ENCODE peak calls at places on chromosomes 12 and 14, in six cellular contexts. One of them, this sample, is unnamed.

GRCh38 chr12:50636505-50636904 is 127.4 kb upstream of the ATF1 start:
- DNase-seq in right atrium auricular region: no peak
- DNase-seq in iPS DF 6.9: no peak
- DNase-seq in sigmoid colon: no peak
- DNase-seq in suprapubic skin: no peak
- DNase-seq in body of pancreas: no peak
- DNase-seq in this sample: no peak

GRCh38 chr12:95700316-95700785 is 90.2 kb downstream of the NTN4 start:
- DNase-seq in right atrium auricular region: no peak
- DNase-seq in iPS DF 6.9: no peak
- DNase-seq in sigmoid colon: no peak
- DNase-seq in suprapubic skin: no peak
- DNase-seq in body of pancreas: no peak
- DNase-seq in this sample: no peak

GRCh38 chr14:78207414-78207813 is 37.2 kb downstream of the NRXN3 start:
- DNase-seq in right atrium auricular region: no peak
- DNase-seq in iPS DF 6.9: no peak
- DNase-seq in sigmoid colon: no peak
- DNase-seq in suprapubic skin: no peak
- DNase-seq in body of pancreas: no peak
- DNase-seq in this sample: no peak

GRCh38 chr12:113448874-113449273 is 22.8 kb downstream of the LHX5 start:
- DNase-seq in right atrium auricular region: no peak
- DNase-seq in iPS DF 6.9: no peak
- DNase-seq in sigmoid colon: no peak
- DNase-seq in suprapubic skin: no peak
- DNase-seq in body of pancreas: no peak
- DNase-seq in this sample: no peak

GRCh38 chr14:105857816-105858675 is 331.7 kb downstream of the TMEM121 start:
- DNase-seq in right atrium auricular region: no peak
- DNase-seq in iPS DF 6.9: no peak
- DNase-seq in sigmoid colon: peak; percentile 56
- DNase-seq in suprapubic skin: peak; percentile 71
- DNase-seq in body of pancreas: peak; percentile 8
- DNase-seq in this sample: no peak

GRCh38 chr12:88472248-88472647 is 108.0 kb downstream of the KITLG start:
- DNase-seq in right atrium auricular region: no peak
- DNase-seq in iPS DF 6.9: no peak
- DNase-seq in sigmoid colon: no peak
- DNase-seq in suprapubic skin: no peak
- DNase-seq in body of pancreas: no peak
- DNase-seq in this sample: no peak

GRCh38 chr14:45201908-45202307 is 51.1 kb downstream of the MIS18BP1 start:
- DNase-seq in right atrium auricular region: no peak
- DNase-seq in iPS DF 6.9: no peak
- DNase-seq in sigmoid colon: no peak
- DNase-seq in suprapubic skin: no peak
- DNase-seq in body of pancreas: no peak
- DNase-seq in this sample: no peak

GRCh38 chr12:56078931-56079728 is 835 bp upstream of the ERBB3 start:
- DNase-seq in right atrium auricular region: peak; percentile 90
- DNase-seq in iPS DF 6.9: peak; percentile 88
- DNase-seq in sigmoid colon: peak; percentile 93
- DNase-seq in suprapubic skin: peak; percentile 95
- DNase-seq in body of pancreas: peak; percentile 95
- DNase-seq in this sample: peak; percentile 90

GRCh38 chr14:88029500-88029899 is 24.6 kb downstream of the GPR65 start:
- DNase-seq in right atrium auricular region: no peak
- DNase-seq in iPS DF 6.9: no peak
- DNase-seq in sigmoid colon: no peak
- DNase-seq in suprapubic skin: no peak
- DNase-seq in body of pancreas: no peak
- DNase-seq in this sample: no peak

GRCh38 chr12:83573676-83574075 is 887.0 kb downstream of the TMTC2 start:
- DNase-seq in right atrium auricular region: no peak
- DNase-seq in iPS DF 6.9: no peak
- DNase-seq in sigmoid colon: no peak
- DNase-seq in suprapubic skin: no peak
- DNase-seq in body of pancreas: peak; percentile 18
- DNase-seq in this sample: no peak

GRCh38 chr12:58509116-58509885 is 411.0 kb downstream of the LRIG3 start:
- DNase-seq in right atrium auricular region: no peak
- DNase-seq in iPS DF 6.9: no peak
- DNase-seq in sigmoid colon: no peak
- DNase-seq in suprapubic skin: no peak
- DNase-seq in body of pancreas: no peak
- DNase-seq in this sample: no peak

GRCh38 chr14:53929871-53930685 is 26.5 kb downstream of the BMP4 start:
- DNase-seq in right atrium auricular region: no peak
- DNase-seq in iPS DF 6.9: no peak
- DNase-seq in sigmoid colon: no peak
- DNase-seq in suprapubic skin: no peak
- DNase-seq in body of pancreas: peak; percentile 33
- DNase-seq in this sample: no peak

GRCh38 chr12:28574746-28575592 is 384.7 kb downstream of the CCDC91 start:
- DNase-seq in right atrium auricular region: no peak
- DNase-seq in iPS DF 6.9: no peak
- DNase-seq in sigmoid colon: no peak
- DNase-seq in suprapubic skin: no peak
- DNase-seq in body of pancreas: peak; percentile 61
- DNase-seq in this sample: no peak

GRCh38 chr12:93714382-93714781 is 37.2 kb downstream of the CRADD start:
- DNase-seq in right atrium auricular region: no peak
- DNase-seq in iPS DF 6.9: no peak
- DNase-seq in sigmoid colon: no peak
- DNase-seq in suprapubic skin: no peak
- DNase-seq in body of pancreas: no peak
- DNase-seq in this sample: no peak

GRCh38 chr14:20624495-20625070 is 16.9 kb downstream of the OR6S1 start:
- DNase-seq in right atrium auricular region: peak; percentile 73
- DNase-seq in iPS DF 6.9: no peak
- DNase-seq in sigmoid colon: peak; percentile 81
- DNase-seq in suprapubic skin: peak; percentile 87
- DNase-seq in body of pancreas: peak; percentile 43
- DNase-seq in this sample: peak; percentile 54

GRCh38 chr12:51666696-51667095 is 75.7 kb downstream of the SCN8A start:
- DNase-seq in right atrium auricular region: no peak
- DNase-seq in iPS DF 6.9: no peak
- DNase-seq in sigmoid colon: no peak
- DNase-seq in suprapubic skin: no peak
- DNase-seq in body of pancreas: no peak
- DNase-seq in this sample: no peak

GRCh38 chr14:92456215-92457017 is 57.2 kb upstream of the RIN3 start:
- DNase-seq in right atrium auricular region: peak; percentile 61
- DNase-seq in iPS DF 6.9: peak; percentile 66
- DNase-seq in sigmoid colon: peak; percentile 82
- DNase-seq in suprapubic skin: no peak
- DNase-seq in body of pancreas: no peak
- DNase-seq in this sample: peak; percentile 53

GRCh38 chr14:35385042-35385839 is 19.3 kb downstream of the NFKBIA start:
- DNase-seq in right atrium auricular region: peak; percentile 88
- DNase-seq in iPS DF 6.9: no peak
- DNase-seq in sigmoid colon: peak; percentile 98
- DNase-seq in suprapubic skin: no peak
- DNase-seq in body of pancreas: peak; percentile 59
- DNase-seq in this sample: peak; percentile 96

GRCh38 chr14:57375156-57375555 is 15.2 kb upstream of the NAA30 start:
- DNase-seq in right atrium auricular region: no peak
- DNase-seq in iPS DF 6.9: no peak
- DNase-seq in sigmoid colon: no peak
- DNase-seq in suprapubic skin: no peak
- DNase-seq in body of pancreas: no peak
- DNase-seq in this sample: no peak

GRCh38 chr12:5511256-5511643 is 79.3 kb downstream of the NTF3 start:
- DNase-seq in right atrium auricular region: no peak
- DNase-seq in iPS DF 6.9: no peak
- DNase-seq in sigmoid colon: no peak
- DNase-seq in suprapubic skin: peak; percentile 7
- DNase-seq in body of pancreas: no peak
- DNase-seq in this sample: no peak

GRCh38 chr12:123998960-123999359 is 25.9 kb downstream of the ZNF664 start:
- DNase-seq in right atrium auricular region: no peak
- DNase-seq in iPS DF 6.9: no peak
- DNase-seq in sigmoid colon: no peak
- DNase-seq in suprapubic skin: no peak
- DNase-seq in body of pancreas: no peak
- DNase-seq in this sample: no peak
- H3K27ac ChIP-seq in right atrium auricular region: peak overlapping the region; percentile 31
- H3K27ac ChIP-seq in iPS DF 6.9: no peak overlapping the region
- H3K27ac ChIP-seq in sigmoid colon: no peak overlapping the region
- H3K27ac ChIP-seq in suprapubic skin: no peak overlapping the region
- H3K27ac ChIP-seq in body of pancreas: no peak overlapping the region
- H3K27ac ChIP-seq in this sample: no peak overlapping the region

DNA sequence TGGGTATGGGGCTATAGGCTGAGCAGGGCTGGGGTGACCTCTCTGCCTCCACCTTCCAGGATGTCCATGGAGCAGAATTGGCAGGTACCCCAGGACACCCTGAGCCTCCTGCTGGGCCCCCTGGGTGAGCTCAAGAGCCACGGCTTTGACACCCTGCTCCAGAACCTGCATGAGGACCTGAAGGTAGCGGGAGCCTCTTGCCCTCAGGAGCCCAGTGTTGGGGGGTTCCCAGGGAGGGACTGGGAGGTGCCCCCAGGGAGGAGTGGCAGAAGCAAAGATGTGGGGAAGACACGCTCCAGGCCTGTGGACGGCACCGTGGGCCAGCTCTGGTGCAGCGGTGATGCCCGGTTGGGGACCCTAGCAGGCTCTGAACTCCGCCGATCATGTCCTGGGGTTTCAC is 8.3 kb downstream of the TNFAIP2 start:
- DNase-seq in right atrium auricular region: no peak
- DNase-seq in iPS DF 6.9: no peak
- DNase-seq in sigmoid colon: peak; percentile 67
- DNase-seq in suprapubic skin: no peak
- DNase-seq in body of pancreas: no peak
- DNase-seq in this sample: peak; percentile 43
- H3K27ac ChIP-seq in right atrium auricular region: no peak overlapping the region
- H3K27ac ChIP-seq in iPS DF 6.9: no peak overlapping the region
- H3K27ac ChIP-seq in sigmoid colon: peak overlapping the region; percentile 68
- H3K27ac ChIP-seq in suprapubic skin: peak overlapping the region; percentile 3
- H3K27ac ChIP-seq in body of pancreas: peak overlapping the region; percentile 9
- H3K27ac ChIP-seq in this sample: no peak overlapping the region

GRCh38 chr12:67918441-67918840 is 70.8 kb upstream of the IFNG-AS1 start:
- DNase-seq in right atrium auricular region: no peak
- DNase-seq in iPS DF 6.9: no peak
- DNase-seq in sigmoid colon: no peak
- DNase-seq in suprapubic skin: no peak
- DNase-seq in body of pancreas: no peak
- DNase-seq in this sample: no peak
- H3K27ac ChIP-seq in right atrium auricular region: no peak overlapping the region
- H3K27ac ChIP-seq in iPS DF 6.9: no peak overlapping the region
- H3K27ac ChIP-seq in sigmoid colon: no peak overlapping the region
- H3K27ac ChIP-seq in suprapubic skin: no peak overlapping the region
- H3K27ac ChIP-seq in body of pancreas: no peak overlapping the region
- H3K27ac ChIP-seq in this sample: no peak overlapping the region

GRCh38 chr14:103548463-103549351 is 13.8 kb downstream of the BAG5 start:
- DNase-seq in right atrium auricular region: no peak
- DNase-seq in iPS DF 6.9: no peak
- DNase-seq in sigmoid colon: no peak
- DNase-seq in suprapubic skin: peak; percentile 77
- DNase-seq in body of pancreas: no peak
- DNase-seq in this sample: no peak
- H3K27ac ChIP-seq in right atrium auricular region: peak overlapping the region; percentile 90
- H3K27ac ChIP-seq in iPS DF 6.9: no peak overlapping the region
- H3K27ac ChIP-seq in sigmoid colon: peak overlapping the region; percentile 95
- H3K27ac ChIP-seq in suprapubic skin: no peak overlapping the region
- H3K27ac ChIP-seq in body of pancreas: peak overlapping the region; percentile 39
- H3K27ac ChIP-seq in this sample: peak overlapping the region; percentile 30

GRCh38 chr12:125678589-125678993 is 613.4 kb downstream of the AACS start:
- DNase-seq in right atrium auricular region: no peak
- DNase-seq in iPS DF 6.9: no peak
- DNase-seq in sigmoid colon: no peak
- DNase-seq in suprapubic skin: no peak
- DNase-seq in body of pancreas: no peak
- DNase-seq in this sample: no peak
- H3K27ac ChIP-seq in right atrium auricular region: no peak overlapping the region
- H3K27ac ChIP-seq in iPS DF 6.9: no peak overlapping the region
- H3K27ac ChIP-seq in sigmoid colon: no peak overlapping the region
- H3K27ac ChIP-seq in suprapubic skin: no peak overlapping the region
- H3K27ac ChIP-seq in body of pancreas: no peak overlapping the region
- H3K27ac ChIP-seq in this sample: no peak overlapping the region

DNA sequence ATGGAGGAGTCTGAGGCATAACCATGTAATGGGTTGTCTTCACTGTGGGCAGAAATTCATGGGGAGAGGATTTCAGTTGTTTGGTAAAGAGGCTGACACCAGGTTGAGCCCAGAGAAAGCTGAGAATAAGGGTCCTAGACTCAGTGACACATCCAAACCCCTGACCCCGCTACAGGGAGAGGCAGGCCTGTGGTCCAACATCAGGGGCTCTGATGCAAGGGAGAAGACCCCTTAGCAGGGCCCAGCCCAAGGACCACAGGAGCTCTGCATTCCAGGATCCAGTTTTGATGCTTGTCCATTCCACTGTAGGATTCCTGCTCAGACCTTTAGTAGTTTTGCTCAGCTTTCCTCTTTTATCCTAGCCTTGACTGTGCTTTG is 15.5 kb downstream of the GPR68 start:
- DNase-seq in right atrium auricular region: no peak
- DNase-seq in iPS DF 6.9: no peak
- DNase-seq in sigmoid colon: no peak
- DNase-seq in suprapubic skin: no peak
- DNase-seq in body of pancreas: no peak
- DNase-seq in this sample: no peak
- H3K27ac ChIP-seq in right atrium auricular region: no peak overlapping the region
- H3K27ac ChIP-seq in iPS DF 6.9: no peak overlapping the region
- H3K27ac ChIP-seq in sigmoid colon: no peak overlapping the region
- H3K27ac ChIP-seq in suprapubic skin: no peak overlapping the region
- H3K27ac ChIP-seq in body of pancreas: no peak overlapping the region
- H3K27ac ChIP-seq in this sample: no peak overlapping the region

DNA sequence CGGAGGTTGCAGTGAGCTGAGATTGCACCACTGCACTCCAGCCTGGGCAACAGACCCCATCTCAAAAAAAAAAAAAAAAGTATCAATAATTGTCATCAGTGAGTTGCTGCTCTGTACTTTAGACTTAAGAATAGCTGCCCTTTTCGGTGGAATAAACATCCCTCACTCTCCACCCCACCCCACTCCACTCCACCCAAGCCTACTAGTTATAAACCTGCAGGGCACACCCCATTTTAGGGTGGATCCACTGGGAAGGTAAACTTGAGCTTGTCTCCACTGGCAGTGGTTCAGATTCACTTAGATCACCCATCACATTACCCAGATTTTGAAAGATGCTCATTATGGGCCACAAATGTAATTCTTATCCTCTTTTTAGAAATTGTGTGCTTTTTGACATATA is 106.4 kb downstream of the GPR135 start:
- DNase-seq in right atrium auricular region: no peak
- DNase-seq in iPS DF 6.9: no peak
- DNase-seq in sigmoid colon: no peak
- DNase-seq in suprapubic skin: no peak
- DNase-seq in body of pancreas: no peak
- DNase-seq in this sample: no peak
- H3K27ac ChIP-seq in right atrium auricular region: peak overlapping the region; percentile 76
- H3K27ac ChIP-seq in iPS DF 6.9: no peak overlapping the region
- H3K27ac ChIP-seq in sigmoid colon: peak overlapping the region; percentile 69
- H3K27ac ChIP-seq in suprapubic skin: peak overlapping the region; percentile 4
- H3K27ac ChIP-seq in body of pancreas: no peak overlapping the region
- H3K27ac ChIP-seq in this sample: peak overlapping the region; percentile 77

GRCh38 chr12:109560867-109561710 is 12.2 kb downstream of the MMAB start:
- DNase-seq in right atrium auricular region: no peak
- DNase-seq in iPS DF 6.9: no peak
- DNase-seq in sigmoid colon: no peak
- DNase-seq in suprapubic skin: no peak
- DNase-seq in body of pancreas: no peak
- DNase-seq in this sample: no peak
- H3K27ac ChIP-seq in right atrium auricular region: no peak overlapping the region
- H3K27ac ChIP-seq in iPS DF 6.9: no peak overlapping the region
- H3K27ac ChIP-seq in sigmoid colon: no peak overlapping the region
- H3K27ac ChIP-seq in suprapubic skin: no peak overlapping the region
- H3K27ac ChIP-seq in body of pancreas: no peak overlapping the region
- H3K27ac ChIP-seq in this sample: no peak overlapping the region

GRCh38 chr14:93953739-93954515 is 22.4 kb downstream of the ASB2 start:
- DNase-seq in right atrium auricular region: no peak
- DNase-seq in iPS DF 6.9: no peak
- DNase-seq in sigmoid colon: no peak
- DNase-seq in suprapubic skin: no peak
- DNase-seq in body of pancreas: no peak
- DNase-seq in this sample: no peak
- H3K27ac ChIP-seq in right atrium auricular region: peak overlapping the region; percentile 73
- H3K27ac ChIP-seq in iPS DF 6.9: no peak overlapping the region
- H3K27ac ChIP-seq in sigmoid colon: peak overlapping the region; percentile 77
- H3K27ac ChIP-seq in suprapubic skin: no peak overlapping the region
- H3K27ac ChIP-seq in body of pancreas: no peak overlapping the region
- H3K27ac ChIP-seq in this sample: peak overlapping the region; percentile 98